ENCODE peak calls at places on chromosomes 16 and 17, in six cellular contexts. I, V, Z, E, X and Y are unnamed samples. For H3K36me3, the result is how much of the 10 kb centered on the place peaks cover.

GRCh38 chr16:65315004-65315398 is 193.1 kb upstream of the CDH11 start:
- DNase-seq in E (peak), Z (peak), I (no peak), V (no peak), X (no peak), Y (no peak)

GRCh38 chr16:4839942-4840341 is 7.1 kb downstream of the GLYR1 start:
- DNase-seq in I (no peak), V (no peak), E (no peak), Z (no peak), X (peak), Y (no peak)

GRCh38 chr17:12859520-12859919 is 70.2 kb downstream of the ARHGAP44 start:
- DNase-seq in X (no peak), I (no peak), Z (no peak), V (no peak), E (no peak), Y (no peak)

GRCh38 chr16:70725912-70726828 is 40.3 kb upstream of the MTSS2 start:
- DNase-seq in I (no peak), Z (peak), E (no peak), X (no peak), V (no peak), Y (no peak)

GRCh38 chr17:8867361-8867981 is at the start of gene PIK3R6:
- DNase-seq in X (no peak), V (no peak), E (peak), Z (no peak), I (no peak), Y (no peak)

GRCh38 chr17:60661489-60661888 is 16.2 kb upstream of the BCAS3 start:
- DNase-seq in I (no peak), V (no peak), Z (no peak), X (no peak), E (no peak), Y (no peak)

GRCh38 chr17:64938925-64939474 is 19.7 kb upstream of the LRRC37A3 start:
- DNase-seq in X (peak), E (no peak), Z (peak), V (peak), I (peak), Y (no peak)

GRCh38 chr16:79843631-79844043 is 243.1 kb upstream of the MAF start:
- DNase-seq in V (no peak), I (no peak), E (no peak), X (no peak), Z (no peak), Y (no peak)

GRCh38 chr16:80683646-80684045 is 120.8 kb downstream of the CDYL2 start:
- DNase-seq in X (no peak), E (no peak), V (no peak), I (no peak), Z (no peak), Y (no peak)

GRCh38 chr17:58539703-58540102 is 25.3 kb upstream of the MTMR4 start:
- DNase-seq in Z (no peak), X (no peak), I (no peak), V (no peak), E (no peak), Y (no peak)

GRCh38 chr16:82655315-82655714 is 28.5 kb downstream of the CDH13 start:
- DNase-seq in I (no peak), Z (no peak), E (no peak), V (no peak), X (no peak), Y (peak)

GRCh38 chr16:58814348-58814801 is 80.3 kb upstream of the GOT2 start:
- DNase-seq in V (peak), I (peak), E (no peak), X (peak), Z (peak), Y (peak)

GRCh38 chr16:13507530-13507929 is 412.4 kb upstream of the ERCC4 start:
- DNase-seq in Z (no peak), I (no peak), X (no peak), E (no peak), V (no peak), Y (no peak)

GRCh38 chr16:86939609-86940008 is 361.3 kb downstream of the FOXL1 start:
- DNase-seq in Z (no peak), I (no peak), V (no peak), E (no peak), X (no peak), Y (no peak)

GRCh38 chr16:24748242-24748641 is 18.8 kb downstream of the TNRC6A start:
- DNase-seq in X (no peak), V (no peak), Z (no peak), I (no peak), E (peak), Y (peak)

GRCh38 chr17:76384222-76384986 is at the start of gene SPHK1:
- DNase-seq in X (peak), E (peak), Z (peak), I (peak), V (peak), Y (no peak)

GRCh38 chr16:23670137-23670776 is 8.4 kb upstream of the PLK1 start:
- DNase-seq in E (no peak), I (no peak), Z (no peak), X (no peak), V (no peak), Y (peak)

GRCh38 chr17:57985675-57985974 is 2.4 kb downstream of the VEZF1 start:
- DNase-seq in E (no peak), X (no peak), Z (no peak), I (no peak), V (no peak), Y (no peak)

GRCh38 chr16:64469351-64469750 is 652.5 kb downstream of the CDH11 start:
- DNase-seq in I (no peak), E (no peak), Z (no peak), X (no peak), V (no peak), Y (no peak)

GRCh38 chr17:48262982-48263586 is 155.5 kb downstream of the SNX11 start:
- DNase-seq in E (no peak), I (peak), Z (no peak), V (no peak), X (no peak), Y (no peak)

GRCh38 chr16:71927383-71927782 is 32.1 kb downstream of the IST1 start:
- DNase-seq in E (no peak), X (no peak), Z (peak), V (no peak), I (no peak), Y (peak)

GRCh38 chr16:21156767-21157467 is 1.6 kb upstream of the LDAF1 start:
- DNase-seq in Z (no peak), E (no peak), I (peak), V (peak), X (peak), Y (peak)

GRCh38 chr16:89013692-89014455 is 36.9 kb upstream of the CBFA2T3 start:
- DNase-seq in V (no peak), Z (no peak), X (no peak), I (no peak), E (peak), Y (no peak)

GRCh38 chr16:75107505-75107904 is 9.1 kb downstream of the LDHD start:
- DNase-seq in X (no peak), V (peak), E (no peak), Z (no peak), I (no peak), Y (no peak)

GRCh38 chr17:76735006-76735405 is 2.1 kb downstream of the SRSF2 start:
- DNase-seq in Z (no peak), I (peak), E (no peak), X (no peak), V (no peak), Y (no peak)

GRCh38 chr16:89314357-89314756 is 96.9 kb downstream of the ZNF778 start:
- DNase-seq in X (no peak), E (no peak), I (no peak), Z (no peak), V (no peak), Y (no peak)

GRCh38 chr16:80606221-80606766 is 65.5 kb downstream of the DYNLRB2 start:
- DNase-seq in Z (no peak), I (no peak), E (no peak), X (no peak), V (no peak), Y (no peak)

DNA sequence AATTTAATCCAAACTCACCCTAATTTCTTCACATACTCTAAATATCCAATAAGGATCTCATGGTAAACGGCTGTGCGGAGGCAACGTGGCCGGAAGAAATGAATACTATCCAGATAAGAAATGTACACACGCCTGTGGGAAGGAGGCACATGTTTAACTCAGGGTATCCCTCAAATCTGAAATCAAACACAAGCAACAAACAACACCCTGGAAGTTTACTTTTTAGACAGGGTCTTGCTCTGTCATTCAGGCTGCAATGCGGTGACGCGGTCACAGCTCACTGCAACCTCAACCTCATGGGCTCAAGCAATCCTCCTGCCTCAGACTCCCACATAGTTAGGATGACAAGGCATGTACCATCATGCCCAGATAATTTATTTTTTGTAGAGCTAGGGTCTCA is 21.2 kb upstream of the TRAP1 start:
- DNase-seq in E (no peak), I (no peak), Z (no peak), V (no peak), X (no peak), Y (no peak)
- H3K36me3 ChIP-seq in E (half or more), I (under half), Z (half or more), V (under half), X (under half), Y (under half)

GRCh38 chr17:50274142-50274944 is at the start of gene TMEM92:
- DNase-seq in I (no peak), X (peak), E (peak), V (peak), Z (no peak), Y (no peak)
- H3K4me3 ChIP-seq in I (peak), X (peak), E (peak), V (peak), Z (peak), Y (peak)

DNA sequence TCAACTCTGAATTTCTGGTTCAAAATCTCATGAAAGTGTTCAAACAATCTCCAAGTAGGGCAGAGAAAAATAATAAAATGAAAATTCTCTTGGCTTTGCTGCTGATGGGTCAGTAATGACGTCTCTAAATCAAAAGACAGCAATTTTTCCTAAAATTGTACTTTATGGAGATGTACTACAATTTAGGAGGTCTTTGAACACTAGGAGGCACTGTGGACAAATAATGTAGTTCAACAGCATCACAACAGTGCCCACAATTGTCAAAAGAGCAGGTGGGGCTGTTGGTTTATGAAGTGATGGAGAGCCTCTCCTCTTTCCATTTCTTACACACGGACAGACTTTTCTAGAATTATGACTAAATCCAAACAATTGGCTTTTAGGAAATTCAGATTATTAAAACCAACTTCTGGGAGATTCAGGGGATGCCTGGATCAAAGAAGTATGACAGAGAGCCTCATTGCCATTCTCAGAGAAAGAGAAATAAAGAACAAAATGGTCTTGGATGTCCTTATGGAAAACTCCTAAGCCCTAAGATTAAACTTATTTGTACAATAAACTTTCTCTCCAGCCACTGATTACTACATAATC is 23.8 kb downstream of the EZH1 start:
- DNase-seq in Z (no peak), E (no peak), V (peak), I (peak), X (peak), Y (peak)
- H3K36me3 ChIP-seq in Z (half or more), E (half or more), V (under half), I (under half), X (under half), Y (under half)

GRCh38 chr17:45261577-45262515 is at the start of gene SPATA32:
- DNase-seq in X (peak), V (peak), Z (peak), I (no peak), E (peak), Y (no peak)

GRCh38 chr17:45263477-45263860 is 1.6 kb upstream of the SPATA32 start:
- DNase-seq in Z (no peak), V (no peak), X (no peak), I (no peak), E (no peak), Y (no peak)

GRCh38 chr17:45264430-45264829 is 2.5 kb upstream of the SPATA32 start:
- DNase-seq in V (no peak), X (no peak), E (no peak), Z (no peak), I (no peak), Y (no peak)

GRCh38 chr17:45264988-45265387 is 3.1 kb upstream of the SPATA32 start:
- DNase-seq in Z (no peak), V (no peak), I (no peak), X (no peak), E (no peak), Y (no peak)

GRCh38 chr17:45262516-45263476 is 902 bp upstream of the SPATA32 start:
- DNase-seq in E (no peak), Z (no peak), V (peak), X (no peak), I (no peak), Y (no peak)
- H3K4me3 ChIP-seq in E (peak), Z (peak), V (peak), X (peak), I (no peak), Y (no peak)

GRCh38 chr17:7442142-7442541 is 2.7 kb upstream of the CHRNB1 start:
- DNase-seq in X (no peak), E (no peak), I (no peak), Z (no peak), V (no peak), Y (no peak)

GRCh38 chr17:7441202-7441705 is 1.9 kb downstream of the FGF11 start:
- DNase-seq in Z (no peak), X (peak), V (no peak), I (no peak), E (no peak), Y (no peak)

GRCh38 chr17:7445011-7445927 is at the start of gene CHRNB1:
- DNase-seq in Z (peak), V (peak), E (peak), I (no peak), X (peak), Y (no peak)

GRCh38 chr17:7444682-7445010 is 215 bp upstream of the CHRNB1 start:
- DNase-seq in I (no peak), X (no peak), V (no peak), E (no peak), Z (no peak), Y (no peak)

GRCh38 chr17:7443499-7444485 is 1.1 kb upstream of the CHRNB1 start:
- DNase-seq in E (no peak), I (no peak), V (no peak), X (no peak), Z (no peak), Y (no peak)
- H3K36me3 ChIP-seq in E (under half), I (under half), V (under half), X (under half), Z (under half), Y (under half)

DNA sequence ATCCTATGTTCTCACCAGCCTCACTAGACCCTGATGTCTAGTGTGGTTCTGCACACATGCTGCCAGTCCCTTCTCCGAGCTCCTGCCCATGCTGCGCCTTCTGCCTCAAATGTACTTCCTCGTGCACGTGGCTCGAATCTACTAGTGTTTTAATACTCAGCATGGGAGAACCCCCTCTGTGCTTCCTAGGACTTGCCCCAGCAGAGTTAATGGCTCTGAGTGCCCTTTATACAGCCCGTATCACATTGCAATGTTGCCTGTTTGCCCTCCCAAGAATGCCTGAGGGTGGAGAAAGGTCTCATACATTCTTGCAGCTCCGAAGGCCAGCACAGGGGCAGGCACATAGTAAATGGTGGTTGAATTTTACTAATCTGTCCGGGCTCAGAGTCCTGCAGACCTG is 190.8 kb upstream of the NLRP1 start:
- DNase-seq in I (no peak), V (no peak), Z (no peak), E (no peak), X (no peak), Y (no peak)
- H3K4me3 ChIP-seq in I (no peak), V (no peak), Z (no peak), E (no peak), X (no peak), Y (no peak)

GRCh38 chr17:16027708-16028584 is 28.3 kb downstream of the TTC19 start:
- DNase-seq in E (no peak), V (no peak), I (no peak), X (no peak), Z (no peak), Y (peak)
- H3K36me3 ChIP-seq in E (half or more), V (under half), I (under half), X (half or more), Z (half or more), Y (under half)